ENCODE peak calls at places on chromosomes 3 and 15, in eight cellular contexts. F is spleen, G is breast epithelium, B is IMR-90, A is body of pancreas, V is prostate gland, T is uterus, Z is esophagus squamous epithelium. X is an unnamed sample.

GRCh38 chr15:61994216-61994615 is 66.0 kb downstream of the VPS13C start:
- DNase-seq in V (no peak), F (no peak), A (no peak), B (peak; percentile 86), G (no peak), Z (no peak), T (no peak), X (no peak)

GRCh38 chr3:14377838-14378169 is 24.6 kb upstream of the SLC6A6 start:
- DNase-seq in Z (no peak), B (no peak), T (no peak), A (no peak), G (no peak), V (no peak), F (peak; percentile 87), X (no peak)

GRCh38 chr3:124217542-124217941 is 225.6 kb upstream of the ROPN1 start:
- DNase-seq in F (no peak), Z (no peak), G (no peak), V (no peak), B (peak; percentile 79), T (peak; percentile 36), A (peak; percentile 52), X (no peak)

GRCh38 chr15:40282144-40282869 is 557 bp downstream of the ANKRD63 start:
- DNase-seq in V (no peak), T (no peak), A (peak; percentile 56), Z (no peak), F (peak; percentile 92), B (no peak), G (no peak), X (no peak)

GRCh38 chr15:73139416-73140082 is 87.3 kb downstream of the NEO1 start:
- DNase-seq in T (no peak), B (peak; percentile 2), F (no peak), A (no peak), V (no peak), G (no peak), Z (no peak), X (no peak)

GRCh38 chr3:4581905-4582611 is 88.9 kb downstream of the ITPR1 start:
- DNase-seq in A (no peak), B (no peak), V (no peak), Z (no peak), T (no peak), G (no peak), F (no peak), X (no peak)

GRCh38 chr15:84725001-84725491 is 9.1 kb upstream of the SEC11A start:
- DNase-seq in Z (no peak), V (no peak), G (no peak), F (no peak), B (peak; percentile 15), A (no peak), T (no peak), X (peak; percentile 38)

GRCh38 chr3:169758353-169758994 is 6.4 kb downstream of the TERC start:
- DNase-seq in A (no peak), Z (no peak), T (no peak), G (no peak), F (no peak), B (no peak), V (no peak), X (no peak)

GRCh38 chr15:68525815-68526214 is 53.0 kb upstream of the CORO2B start:
- DNase-seq in F (no peak), T (no peak), G (no peak), Z (no peak), A (no peak), B (no peak), V (no peak), X (no peak)

GRCh38 chr3:123883656-123884257 is 375 bp downstream of the MYLK start:
- DNase-seq in A (no peak), Z (no peak), V (no peak), G (peak; percentile 40), T (peak; percentile 28), F (no peak), B (no peak), X (no peak)

GRCh38 chr15:62287066-62287857 is 122.2 kb upstream of the C2CD4B start:
- DNase-seq in V (no peak), A (no peak), F (no peak), G (no peak), Z (no peak), B (peak; percentile 18), T (no peak), X (no peak)

GRCh38 chr15:38038659-38039442 is 104.4 kb downstream of the TMCO5A start:
- DNase-seq in G (no peak), F (no peak), B (peak; percentile 89), T (no peak), A (no peak), Z (no peak), V (no peak), X (no peak)

GRCh38 chr3:107206141-107206540 is 171.1 kb upstream of the CCDC54 start:
- DNase-seq in A (no peak), T (no peak), V (no peak), B (peak; percentile 59), G (no peak), F (no peak), Z (no peak), X (no peak)

GRCh38 chr3:181278468-181279238 is 289.1 kb upstream of the DNAJC19 start:
- DNase-seq in F (no peak), Z (no peak), A (no peak), V (no peak), T (no peak), G (no peak), B (no peak), X (no peak)
- TF ChIP-seq CTCF in F (no peak), Z (peak; percentile 16), A (no peak), V (no peak), T (no peak), G (no peak), B (peak; percentile 18), X (no peak)

DNA sequence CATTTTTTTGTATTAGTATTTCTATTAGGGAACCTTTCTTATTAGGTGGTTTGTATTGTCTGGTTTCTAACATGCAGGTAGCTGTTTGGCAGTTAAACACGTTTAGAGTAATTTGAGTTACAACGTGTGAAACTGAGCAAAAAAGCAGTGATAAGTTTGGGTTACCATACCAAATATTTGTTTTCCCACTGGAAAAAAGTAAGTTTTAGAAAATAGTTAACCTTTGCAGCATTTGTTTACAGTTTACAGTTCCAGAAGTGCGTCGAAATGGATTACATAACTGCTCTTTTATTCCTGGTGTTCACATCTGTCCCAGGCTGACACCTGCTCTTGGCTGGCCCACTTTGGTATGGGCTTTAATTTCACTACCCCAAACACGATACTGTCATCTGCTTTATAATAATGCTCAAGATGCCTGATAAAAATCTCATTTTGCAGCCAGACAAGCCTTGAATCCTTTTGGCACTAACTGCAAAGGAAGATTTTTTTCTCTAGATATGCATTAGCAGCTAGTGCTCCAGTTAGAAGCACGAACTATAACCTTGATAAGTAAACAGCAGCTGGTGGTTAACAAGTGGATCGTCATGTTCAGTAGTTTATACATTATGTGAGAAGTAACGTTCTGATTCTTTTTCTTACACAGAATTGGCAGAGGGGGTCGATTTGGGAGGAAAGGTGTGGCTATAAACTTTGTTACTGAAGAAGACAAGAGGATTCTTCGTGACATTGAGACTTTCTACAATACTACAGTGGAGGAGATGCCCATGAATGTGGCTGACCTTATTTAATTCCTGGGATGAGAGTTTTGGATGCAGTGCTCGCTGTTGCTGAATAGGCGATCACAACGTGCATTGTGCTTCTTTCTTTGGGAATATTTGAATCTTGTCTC is 5.3 kb downstream of the EIF4A2 start:
- DNase-seq in G (no peak), Z (no peak), A (no peak), V (no peak), B (no peak), T (no peak), F (no peak), X (no peak)
- TF ChIP-seq POLR2A in G (no peak), Z (no peak), A (no peak), V (no peak), B (no peak), T (no peak), F (no peak), X (no peak)

DNA sequence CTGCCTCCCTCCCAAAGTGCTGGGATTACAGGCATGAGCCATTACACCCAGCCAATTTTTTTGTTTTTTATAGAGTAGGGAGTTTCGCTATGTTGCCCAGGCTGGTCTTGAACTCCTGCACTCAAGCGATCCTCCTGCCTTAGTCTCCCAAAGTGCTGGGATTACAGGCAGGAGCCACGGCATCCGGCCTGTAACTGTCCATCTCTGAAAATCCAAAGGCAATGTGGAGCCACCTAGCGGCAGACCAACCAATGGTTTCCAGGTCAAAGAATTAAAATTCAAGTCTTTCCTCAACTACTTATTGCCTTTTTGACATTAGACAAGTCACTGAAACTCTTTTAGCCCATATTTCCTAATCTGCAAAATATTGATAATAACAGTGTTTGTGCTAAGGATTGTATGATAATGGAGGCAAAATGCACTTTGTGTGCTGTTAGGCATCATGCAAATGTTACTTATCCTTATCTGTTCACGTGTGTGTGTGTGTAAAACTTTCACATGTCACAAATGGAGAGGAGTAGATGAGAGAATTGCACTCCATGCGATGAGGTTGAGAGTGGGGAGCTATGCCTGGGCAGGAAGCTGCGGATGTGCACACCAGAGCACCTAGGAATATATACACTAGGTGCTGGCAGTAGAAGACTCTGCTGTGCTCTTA is 48.7 kb downstream of the COL8A1 start:
- DNase-seq in F (no peak), T (peak; percentile 55), G (no peak), A (peak; percentile 47), B (peak; percentile 74), V (peak; percentile 19), Z (no peak), X (no peak)
- TF ChIP-seq CTCF in F (no peak), T (peak; percentile 65), G (peak; percentile 62), A (peak; percentile 54), B (peak; percentile 74), V (peak; percentile 70), Z (peak; percentile 64), X (no peak)

DNA sequence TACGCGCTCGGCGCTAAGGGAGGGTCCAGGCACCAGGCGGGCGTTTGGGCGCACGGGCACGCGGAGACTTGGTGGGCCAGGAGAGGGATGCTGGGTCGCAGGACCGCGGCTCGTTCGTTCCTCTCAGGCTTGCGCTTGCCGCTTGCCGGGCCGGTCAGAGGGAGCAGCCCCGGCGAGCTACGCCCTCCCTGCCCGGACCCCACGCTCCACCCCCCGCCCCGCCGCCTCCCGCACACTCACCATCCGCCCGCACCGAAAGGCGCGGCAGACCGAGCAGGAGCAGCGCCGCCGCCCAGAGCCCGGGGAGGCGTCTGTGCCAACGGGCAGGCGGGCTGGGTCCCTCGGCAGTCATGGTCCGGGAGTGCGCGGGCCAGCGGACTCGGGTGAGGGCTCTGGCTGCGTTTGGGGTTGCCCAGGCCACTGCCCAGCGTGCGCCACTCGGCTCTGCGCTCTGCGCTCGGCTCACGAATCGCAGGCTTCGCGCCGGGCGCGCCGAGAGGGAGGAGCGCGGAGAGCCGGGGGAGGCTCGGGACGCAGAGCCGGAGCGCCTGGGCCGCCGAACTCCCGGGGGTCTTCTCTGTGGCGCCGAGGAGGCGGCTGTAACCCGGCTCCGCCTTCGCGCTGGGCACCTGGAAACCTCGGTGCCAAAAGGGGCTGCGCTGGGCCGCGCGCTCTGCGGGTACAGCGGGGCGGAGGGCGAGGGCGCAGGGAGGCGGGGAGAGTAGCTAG is at the start of gene SUSD5:
- DNase-seq in G (no peak), Z (no peak), F (no peak), V (no peak), T (no peak), A (no peak), B (peak; percentile 51), X (no peak)
- TF ChIP-seq POLR2A in G (no peak), Z (no peak), F (no peak), V (no peak), T (no peak), A (no peak), B (no peak), X (no peak)